ENCODE peak calls at places on chromosomes 16 and 17, in seven cellular contexts. One of them, this sample, is unnamed.

GRCh38 chr16:11283820-11284248 is 2.7 kb upstream of the PRM1 start:
- DNase-seq in AG04450: no peak
- DNase-seq in PC-3: no peak
- DNase-seq in uterus: no peak
- DNase-seq in suprapubic skin: no peak
- DNase-seq in upper lobe of right lung: no peak
- DNase-seq in prostate gland: no peak
- DNase-seq in this sample: no peak

GRCh38 chr16:87851141-87851587 is 18.1 kb downstream of the SLC7A5 start:
- DNase-seq in prostate gland: no peak
- DNase-seq in AG04450: no peak
- DNase-seq in uterus: no peak
- DNase-seq in upper lobe of right lung: no peak
- DNase-seq in suprapubic skin: no peak
- DNase-seq in PC-3: no peak
- DNase-seq in this sample: no peak

GRCh38 chr17:10844667-10845387 is 6.9 kb upstream of the PIRT start:
- DNase-seq in PC-3: peak; percentile 61
- DNase-seq in suprapubic skin: peak; percentile 89
- DNase-seq in uterus: peak; percentile 74
- DNase-seq in prostate gland: peak; percentile 81
- DNase-seq in upper lobe of right lung: peak; percentile 84
- DNase-seq in AG04450: peak; percentile 24
- DNase-seq in this sample: peak; percentile 10

GRCh38 chr16:53489754-53490153 is 13.3 kb downstream of the AKTIP start:
- DNase-seq in prostate gland: no peak
- DNase-seq in uterus: no peak
- DNase-seq in suprapubic skin: no peak
- DNase-seq in upper lobe of right lung: no peak
- DNase-seq in PC-3: no peak
- DNase-seq in AG04450: no peak
- DNase-seq in this sample: no peak

GRCh38 chr16:75455677-75456076 is 8.8 kb downstream of the TMEM170A start:
- DNase-seq in PC-3: no peak
- DNase-seq in upper lobe of right lung: peak; percentile 2
- DNase-seq in AG04450: no peak
- DNase-seq in uterus: no peak
- DNase-seq in suprapubic skin: no peak
- DNase-seq in prostate gland: no peak
- DNase-seq in this sample: no peak

GRCh38 chr17:31548709-31549108 is 157.2 kb downstream of the RAB11FIP4 start:
- DNase-seq in suprapubic skin: no peak
- DNase-seq in prostate gland: no peak
- DNase-seq in uterus: no peak
- DNase-seq in AG04450: no peak
- DNase-seq in PC-3: no peak
- DNase-seq in upper lobe of right lung: no peak
- DNase-seq in this sample: no peak

GRCh38 chr17:67569873-67570272 is 147.9 kb upstream of the NOL11 start:
- DNase-seq in AG04450: no peak
- DNase-seq in suprapubic skin: no peak
- DNase-seq in uterus: no peak
- DNase-seq in upper lobe of right lung: no peak
- DNase-seq in PC-3: peak; percentile 12
- DNase-seq in prostate gland: no peak
- DNase-seq in this sample: no peak

GRCh38 chr16:87360862-87361610 is 22.5 kb downstream of the FBXO31 start:
- DNase-seq in suprapubic skin: no peak
- DNase-seq in upper lobe of right lung: no peak
- DNase-seq in AG04450: no peak
- DNase-seq in prostate gland: no peak
- DNase-seq in PC-3: no peak
- DNase-seq in uterus: no peak
- DNase-seq in this sample: no peak

GRCh38 chr17:3879591-3880417 is 13.0 kb downstream of the CAMKK1 start:
- DNase-seq in PC-3: no peak
- DNase-seq in uterus: no peak
- DNase-seq in AG04450: no peak
- DNase-seq in upper lobe of right lung: no peak
- DNase-seq in suprapubic skin: no peak
- DNase-seq in prostate gland: no peak
- DNase-seq in this sample: no peak

GRCh38 chr16:47276522-47276921 is 132.8 kb upstream of the NETO2 start:
- DNase-seq in prostate gland: no peak
- DNase-seq in suprapubic skin: no peak
- DNase-seq in PC-3: no peak
- DNase-seq in upper lobe of right lung: no peak
- DNase-seq in uterus: no peak
- DNase-seq in AG04450: no peak
- DNase-seq in this sample: no peak

GRCh38 chr17:11880714-11881113 is 116.6 kb downstream of the ZNF18 start:
- DNase-seq in upper lobe of right lung: no peak
- DNase-seq in AG04450: no peak
- DNase-seq in uterus: no peak
- DNase-seq in prostate gland: peak; percentile 16
- DNase-seq in suprapubic skin: no peak
- DNase-seq in PC-3: peak; percentile 56
- DNase-seq in this sample: no peak

GRCh38 chr17:39963826-39964225 is 1.0 kb downstream of the GSDMA start:
- DNase-seq in PC-3: peak; percentile 74
- DNase-seq in suprapubic skin: no peak
- DNase-seq in AG04450: no peak
- DNase-seq in prostate gland: no peak
- DNase-seq in uterus: no peak
- DNase-seq in upper lobe of right lung: no peak
- DNase-seq in this sample: no peak

GRCh38 chr17:75487351-75488070 is 27.8 kb downstream of the CASKIN2 start:
- DNase-seq in suprapubic skin: no peak
- DNase-seq in AG04450: no peak
- DNase-seq in uterus: no peak
- DNase-seq in PC-3: no peak
- DNase-seq in upper lobe of right lung: peak; percentile 69
- DNase-seq in prostate gland: no peak
- DNase-seq in this sample: no peak

GRCh38 chr17:19329839-19330238 is 32.7 kb downstream of the B9D1 start:
- DNase-seq in upper lobe of right lung: peak; percentile 28
- DNase-seq in prostate gland: no peak
- DNase-seq in suprapubic skin: no peak
- DNase-seq in uterus: no peak
- DNase-seq in AG04450: no peak
- DNase-seq in PC-3: no peak
- DNase-seq in this sample: no peak

GRCh38 chr17:40910441-40910841 is 25.4 kb upstream of the KRT20 start:
- DNase-seq in AG04450: no peak
- DNase-seq in prostate gland: peak; percentile 48
- DNase-seq in suprapubic skin: no peak
- DNase-seq in PC-3: peak; percentile 31
- DNase-seq in upper lobe of right lung: no peak
- DNase-seq in uterus: no peak
- DNase-seq in this sample: no peak

GRCh38 chr16:22425036-22425801 is 50.8 kb upstream of the CDR2 start:
- DNase-seq in upper lobe of right lung: no peak
- DNase-seq in PC-3: no peak
- DNase-seq in prostate gland: no peak
- DNase-seq in AG04450: no peak
- DNase-seq in suprapubic skin: peak; percentile 87
- DNase-seq in uterus: peak; percentile 53
- DNase-seq in this sample: no peak

GRCh38 chr16:78353610-78354009 is 254.2 kb downstream of the WWOX start:
- DNase-seq in suprapubic skin: no peak
- DNase-seq in PC-3: peak; percentile 7
- DNase-seq in AG04450: no peak
- DNase-seq in upper lobe of right lung: no peak
- DNase-seq in prostate gland: peak; percentile 6
- DNase-seq in uterus: no peak
- DNase-seq in this sample: no peak

GRCh38 chr17:41885733-41886132 is 20.5 kb upstream of the KLHL11 start:
- DNase-seq in uterus: no peak
- DNase-seq in suprapubic skin: no peak
- DNase-seq in AG04450: no peak
- DNase-seq in upper lobe of right lung: no peak
- DNase-seq in prostate gland: no peak
- DNase-seq in PC-3: no peak
- DNase-seq in this sample: no peak

GRCh38 chr17:46011711-46012505 is 12.9 kb downstream of the STH start:
- DNase-seq in AG04450: no peak
- DNase-seq in PC-3: no peak
- DNase-seq in upper lobe of right lung: no peak
- DNase-seq in prostate gland: no peak
- DNase-seq in suprapubic skin: no peak
- DNase-seq in uterus: no peak
- DNase-seq in this sample: no peak

GRCh38 chr17:48439473-48439872 is 9.5 kb upstream of the SKAP1 start:
- DNase-seq in prostate gland: no peak
- DNase-seq in uterus: no peak
- DNase-seq in suprapubic skin: no peak
- DNase-seq in upper lobe of right lung: no peak
- DNase-seq in AG04450: no peak
- DNase-seq in PC-3: no peak
- DNase-seq in this sample: no peak

GRCh38 chr16:28183441-28183840 is 28.3 kb downstream of the XPO6 start:
- DNase-seq in uterus: no peak
- DNase-seq in prostate gland: no peak
- DNase-seq in upper lobe of right lung: no peak
- DNase-seq in PC-3: no peak
- DNase-seq in suprapubic skin: no peak
- DNase-seq in AG04450: no peak
- DNase-seq in this sample: no peak

GRCh38 chr17:76083536-76083935 is 4.6 kb downstream of the ZACN start:
- DNase-seq in AG04450: no peak
- DNase-seq in upper lobe of right lung: peak; percentile 60
- DNase-seq in PC-3: no peak
- DNase-seq in prostate gland: no peak
- DNase-seq in uterus: no peak
- DNase-seq in suprapubic skin: no peak
- DNase-seq in this sample: no peak

DNA sequence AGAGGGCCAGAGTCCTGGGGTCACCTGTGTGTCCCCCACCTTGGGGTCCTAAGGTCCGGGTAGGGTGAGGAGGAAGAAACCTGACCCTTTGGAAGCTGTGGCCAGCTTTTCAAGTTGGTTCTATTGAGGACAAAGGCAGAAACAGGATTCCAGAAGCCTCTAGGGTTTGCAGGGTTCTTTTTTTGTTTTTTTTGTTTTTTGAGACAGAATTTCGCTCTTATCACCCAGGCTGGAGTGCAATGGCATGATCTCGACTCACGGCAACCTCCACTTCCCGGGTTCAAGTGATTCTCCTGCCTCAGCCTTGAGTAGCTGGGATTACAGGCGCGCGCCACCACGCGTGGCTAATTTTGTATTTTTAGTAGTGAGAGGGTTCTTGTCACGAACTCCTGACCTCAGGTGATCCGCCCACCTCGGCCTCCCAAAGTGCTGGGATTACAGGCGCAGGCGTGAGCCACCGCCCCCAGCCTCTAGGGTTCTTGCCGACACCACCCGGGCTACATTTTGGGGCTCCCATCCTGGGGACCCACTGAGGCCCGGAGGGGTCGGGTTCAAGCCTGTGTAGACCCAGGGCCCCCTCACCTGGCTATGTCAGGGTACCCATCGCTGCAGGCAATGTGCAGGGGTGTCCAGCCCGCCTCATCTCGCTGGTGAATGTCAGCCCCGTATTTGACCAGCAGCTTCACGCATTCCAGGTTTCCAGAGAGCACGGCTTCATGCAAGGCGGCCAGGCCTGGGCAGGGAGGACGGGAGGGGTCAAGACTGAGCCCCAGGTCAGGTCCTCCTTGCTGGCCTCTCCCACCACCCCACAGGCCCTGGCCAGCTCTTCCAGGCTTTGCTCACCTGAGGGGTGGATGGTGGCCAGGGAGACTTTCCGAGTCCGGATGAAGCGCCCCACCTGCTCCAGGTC is 674 bp downstream of the PPP1R27 start:
- DNase-seq in AG04450: no peak
- DNase-seq in upper lobe of right lung: no peak
- DNase-seq in PC-3: no peak
- DNase-seq in prostate gland: no peak
- DNase-seq in uterus: no peak
- DNase-seq in suprapubic skin: no peak
- DNase-seq in this sample: no peak
- H3K4me3 ChIP-seq in AG04450: peak overlapping the region; percentile 80
- H3K4me3 ChIP-seq in upper lobe of right lung: peak overlapping the region; percentile 78
- H3K4me3 ChIP-seq in PC-3: peak overlapping the region; percentile 83
- H3K4me3 ChIP-seq in prostate gland: peak overlapping the region; percentile 78
- H3K4me3 ChIP-seq in uterus: peak overlapping the region; percentile 58
- H3K4me3 ChIP-seq in suprapubic skin: peak overlapping the region; percentile 60
- H3K4me3 ChIP-seq in this sample: peak overlapping the region; percentile 66

GRCh38 chr16:67842509-67843342 is 606 bp downstream of the THAP11 start:
- DNase-seq in AG04450: no peak
- DNase-seq in upper lobe of right lung: peak; percentile 73
- DNase-seq in prostate gland: peak; percentile 26
- DNase-seq in uterus: peak; percentile 47
- DNase-seq in suprapubic skin: no peak
- DNase-seq in PC-3: peak; percentile 34
- DNase-seq in this sample: no peak
- TF ChIP-seq CTCF in AG04450: peak; percentile 43
- TF ChIP-seq CTCF in upper lobe of right lung: peak; percentile 29
- TF ChIP-seq CTCF in prostate gland: no peak
- TF ChIP-seq CTCF in uterus: no peak
- TF ChIP-seq CTCF in suprapubic skin: peak; percentile 21
- TF ChIP-seq CTCF in PC-3: peak; percentile 47
- TF ChIP-seq CTCF in this sample: peak; percentile 47

DNA sequence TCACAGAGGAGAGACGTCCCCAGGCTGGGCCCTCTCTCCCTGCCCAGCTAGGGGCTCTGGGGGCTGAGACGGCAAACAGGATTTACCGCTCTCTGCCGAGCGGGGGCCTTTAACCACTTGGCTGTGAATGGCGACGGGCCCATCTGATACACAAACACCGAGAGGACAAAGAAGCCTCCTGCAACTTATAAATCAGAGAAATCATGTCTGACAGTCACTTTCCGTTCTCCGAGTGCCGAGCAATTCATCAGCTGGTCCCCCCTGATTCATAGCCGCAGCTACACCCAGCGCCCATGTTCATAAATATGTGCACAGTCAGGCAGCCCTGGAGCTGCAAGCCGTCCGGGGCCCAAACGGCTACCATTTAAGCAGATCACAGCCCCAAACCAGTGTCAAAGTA is 154.4 kb downstream of the C16orf78 start:
- DNase-seq in upper lobe of right lung: no peak
- DNase-seq in uterus: peak; percentile 38
- DNase-seq in suprapubic skin: no peak
- DNase-seq in prostate gland: no peak
- DNase-seq in AG04450: no peak
- DNase-seq in PC-3: peak; percentile 1
- DNase-seq in this sample: no peak
- H3K4me3 ChIP-seq in upper lobe of right lung: peak overlapping the region; percentile 35
- H3K4me3 ChIP-seq in uterus: peak overlapping the region; percentile 22
- H3K4me3 ChIP-seq in suprapubic skin: peak overlapping the region; percentile 35
- H3K4me3 ChIP-seq in prostate gland: peak overlapping the region; percentile 12
- H3K4me3 ChIP-seq in AG04450: peak overlapping the region; percentile 29
- H3K4me3 ChIP-seq in PC-3: no peak overlapping the region
- H3K4me3 ChIP-seq in this sample: no peak overlapping the region

DNA sequence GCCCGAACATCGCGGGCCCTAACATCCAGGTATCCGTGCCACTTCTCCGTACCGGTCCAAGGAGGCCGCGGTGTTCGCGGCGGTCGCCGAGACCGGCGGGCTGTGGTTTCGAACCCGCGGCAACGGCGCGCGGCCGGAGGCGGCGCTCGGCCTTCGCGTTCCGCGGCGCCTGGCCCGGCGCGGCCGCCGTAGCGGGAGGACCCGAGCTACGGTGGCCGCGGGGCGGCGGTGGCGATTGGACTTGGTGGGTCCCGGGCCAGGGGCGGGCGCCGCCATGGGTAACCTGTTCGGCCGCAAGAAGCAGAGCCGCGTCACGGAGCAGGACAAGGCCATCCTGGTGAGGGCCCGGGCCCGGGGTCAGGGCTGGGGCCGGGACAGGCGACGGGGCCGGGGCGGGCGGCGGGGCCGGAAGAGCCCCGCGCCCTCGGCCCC is at the start of gene CHMP6:
- DNase-seq in upper lobe of right lung: peak; percentile 90
- DNase-seq in suprapubic skin: peak; percentile 83
- DNase-seq in prostate gland: peak; percentile 61
- DNase-seq in uterus: peak; percentile 72
- DNase-seq in AG04450: peak; percentile 23
- DNase-seq in PC-3: peak; percentile 80
- DNase-seq in this sample: no peak
- TF ChIP-seq CTCF in upper lobe of right lung: no peak
- TF ChIP-seq CTCF in suprapubic skin: peak; percentile 24
- TF ChIP-seq CTCF in prostate gland: peak; percentile 77
- TF ChIP-seq CTCF in uterus: no peak
- TF ChIP-seq CTCF in AG04450: no peak
- TF ChIP-seq CTCF in PC-3: no peak
- TF ChIP-seq CTCF in this sample: no peak